ENCODE peak calls at places on chromosomes 13 and 19, in five cellular contexts. V is HepG2, N is A549, L is K562, E is upper lobe of left lung. I is an unnamed sample. For H3K9me3, the result is how much of the 10 kb centered on the place peaks cover.

GRCh38 chr13:63433546-63434150 is 2018.0 kb upstream of the PCDH20 start:
- ATAC-seq in V (no peak), N (no peak), L (no peak), E (no peak), I (no peak)

GRCh38 chr19:343941-344624 is 513 bp downstream of the MIER2 start:
- ATAC-seq in V (peak), N (peak), L (peak), E (no peak), I (peak)

GRCh38 chr13:49388256-49388655 is 55.6 kb downstream of the CAB39L start:
- ATAC-seq in V (no peak), N (no peak), L (no peak), E (no peak), I (no peak)

GRCh38 chr13:85993567-85993966 is 194.3 kb upstream of the SLITRK6 start:
- ATAC-seq in V (no peak), N (no peak), L (no peak), E (no peak), I (no peak)

GRCh38 chr13:98299954-98300350 is 122.9 kb upstream of the RNF113B start:
- ATAC-seq in V (no peak), N (no peak), L (no peak), E (no peak), I (no peak)

GRCh38 chr13:77767413-77767812 is 69.9 kb downstream of the SLAIN1 start:
- ATAC-seq in V (peak), N (no peak), L (no peak), E (no peak), I (no peak)

GRCh38 chr13:99009987-99010551 is 32.2 kb upstream of the DOCK9 start:
- ATAC-seq in V (no peak), N (no peak), L (no peak), E (peak), I (no peak)

GRCh38 chr13:20151016-20151415 is 9.8 kb downstream of the GJA3 start:
- ATAC-seq in V (no peak), N (no peak), L (peak), E (no peak), I (no peak)

GRCh38 chr13:33543089-33543459 is 257.5 kb upstream of the STARD13 start:
- ATAC-seq in V (peak), N (peak), L (no peak), E (no peak), I (peak)

GRCh38 chr19:45264781-45265317 is 13.8 kb downstream of the MARK4 start:
- ATAC-seq in V (no peak), N (no peak), L (no peak), E (peak), I (no peak)

GRCh38 chr19:47657719-47658118 is 48.8 kb downstream of the BICRA start:
- ATAC-seq in V (no peak), N (no peak), L (no peak), E (no peak), I (no peak)

GRCh38 chr13:33090755-33091454 is 74.7 kb downstream of the KL start:
- ATAC-seq in V (peak), N (no peak), L (no peak), E (no peak), I (no peak)

GRCh38 chr13:50527612-50528509 is 315.6 kb downstream of the DLEU7 start:
- ATAC-seq in V (no peak), N (no peak), L (peak), E (no peak), I (no peak)

GRCh38 chr13:111661052-111661451 is 340.6 kb downstream of the TEX29 start:
- ATAC-seq in V (no peak), N (no peak), L (no peak), E (peak), I (no peak)

GRCh38 chr19:44722131-44723121 is 23.5 kb downstream of the CEACAM16 start:
- ATAC-seq in V (no peak), N (no peak), L (no peak), E (no peak), I (no peak)

GRCh38 chr19:16627194-16627927 is 643 bp downstream of the MED26 start:
- ATAC-seq in V (no peak), N (no peak), L (no peak), E (no peak), I (no peak)

GRCh38 chr19:38580080-38580479 is 37.7 kb downstream of the MAP4K1 start:
- ATAC-seq in V (no peak), N (no peak), L (no peak), E (peak), I (no peak)

GRCh38 chr19:52226652-52227051 is 36.8 kb downstream of the PPP2R1A start:
- ATAC-seq in V (no peak), N (no peak), L (no peak), E (no peak), I (no peak)

GRCh38 chr13:102587916-102588315 is 8.9 kb upstream of the TPP2 start:
- ATAC-seq in V (no peak), N (no peak), L (no peak), E (no peak), I (no peak)

GRCh38 chr13:31896427-31896826 is 135.1 kb upstream of the FRY start:
- ATAC-seq in V (no peak), N (no peak), L (no peak), E (no peak), I (peak)

GRCh38 chr19:55305983-55306562 is 19.1 kb downstream of the TMEM150B start:
- ATAC-seq in V (no peak), N (peak), L (peak), E (no peak), I (no peak)

GRCh38 chr13:109868583-109869311 is 82.4 kb upstream of the IRS2 start:
- ATAC-seq in V (peak), N (peak), L (no peak), E (no peak), I (no peak)

GRCh38 chr13:44331912-44332840 is 41.4 kb upstream of the SERP2 start:
- ATAC-seq in V (no peak), N (peak), L (peak), E (no peak), I (peak)

GRCh38 chr13:40895207-40895606 is 105.8 kb downstream of the SLC25A15 start:
- ATAC-seq in V (peak), N (no peak), L (no peak), E (no peak), I (no peak)

GRCh38 chr13:41193919-41194824 is at the start of gene KBTBD7:
- ATAC-seq in V (peak), N (peak), L (peak), E (peak), I (peak)

GRCh38 chr13:40460116-40460515 is 206.3 kb downstream of the FOXO1 start:
- ATAC-seq in V (no peak), N (no peak), L (no peak), E (no peak), I (no peak)

GRCh38 chr13:37175996-37176395 is 70.5 kb upstream of the CSNK1A1L start:
- ATAC-seq in V (no peak), N (no peak), L (no peak), E (peak), I (peak)

GRCh38 chr13:111424134-111424533 is 103.7 kb downstream of the TEX29 start:
- ATAC-seq in V (no peak), N (no peak), L (peak), E (no peak), I (no peak)

GRCh38 chr13:97068146-97068545 is 73.9 kb upstream of the OXGR1 start:
- ATAC-seq in V (no peak), N (no peak), L (no peak), E (no peak), I (peak)

GRCh38 chr13:50290186-50290585 is 274.9 kb downstream of the KCNRG start:
- ATAC-seq in V (no peak), N (no peak), L (no peak), E (no peak), I (no peak)

GRCh38 chr19:17751103-17751911 is at the start of gene FCHO1:
- ATAC-seq in V (peak), N (no peak), L (peak), E (peak), I (no peak)

GRCh38 chr13:50426932-50427331 is 411.7 kb downstream of the KCNRG start:
- ATAC-seq in V (no peak), N (no peak), L (no peak), E (no peak), I (no peak)

GRCh38 chr13:25059943-25060342 is 36.0 kb upstream of the PABPC3 start:
- ATAC-seq in V (no peak), N (no peak), L (no peak), E (no peak), I (no peak)

GRCh38 chr13:113897161-113897560 is 33.3 kb upstream of the GAS6 start:
- ATAC-seq in V (no peak), N (peak), L (no peak), E (peak), I (peak)

GRCh38 chr19:50972795-50973376 is 3.5 kb upstream of the KLK6 start:
- ATAC-seq in V (no peak), N (no peak), L (no peak), E (no peak), I (no peak)
- H3K9me3 ChIP-seq in V (under half), N (under half), L (under half), E (under half), I (under half)

GRCh38 chr19:2041436-2041685 is 9.7 kb downstream of the MKNK2 start:
- ATAC-seq in V (no peak), N (no peak), L (no peak), E (no peak), I (no peak)
- TF ChIP-seq EP300 in V (no peak), N (no peak), L (no peak), E (no peak), I (no peak)

GRCh38 chr19:58209577-58209976 is 19.1 kb upstream of the ZNF544 start:
- ATAC-seq in V (no peak), N (no peak), L (no peak), E (no peak), I (no peak)

GRCh38 chr19:58204566-58204965 is 21.7 kb downstream of the ZNF274 start:
- ATAC-seq in V (no peak), N (no peak), L (no peak), E (no peak), I (no peak)

DNA sequence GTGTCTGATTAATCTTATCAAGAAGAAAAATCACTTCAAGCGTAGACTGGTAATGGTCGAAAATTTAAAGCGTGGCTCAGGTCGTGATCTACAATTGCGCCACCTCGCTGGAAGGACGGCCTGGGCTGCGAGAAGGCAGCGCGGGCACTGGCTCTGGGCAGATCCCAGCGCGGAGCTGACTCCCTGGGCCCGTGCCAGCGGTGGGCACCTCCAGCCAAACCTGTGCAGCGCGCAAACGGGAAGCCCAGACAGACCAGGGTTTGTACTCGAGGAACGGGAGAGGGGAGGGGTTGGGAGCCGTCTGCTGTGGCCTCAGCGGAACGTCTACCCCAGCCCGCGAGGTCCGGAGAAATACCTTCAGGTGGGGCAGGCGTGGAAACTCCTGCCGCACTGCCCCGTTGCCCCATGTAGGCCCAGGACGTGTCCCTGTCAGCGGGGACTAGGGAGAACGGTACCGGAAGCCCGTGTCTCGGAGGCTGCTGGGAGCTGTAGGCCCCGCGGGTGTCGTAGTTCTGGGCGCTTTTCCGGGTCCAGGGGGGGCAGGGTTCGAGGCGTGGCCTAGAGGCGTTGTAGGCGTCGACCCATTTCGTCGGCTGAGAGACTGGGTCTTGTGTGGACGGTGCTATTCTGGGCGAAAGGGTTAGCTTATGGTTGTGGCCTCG is 21.1 kb downstream of the ZNF274 start:
- ATAC-seq in V (no peak), N (no peak), L (no peak), E (no peak), I (no peak)
- H3K9me3 ChIP-seq in V (half or more), N (half or more), L (half or more), E (half or more), I (half or more)

DNA sequence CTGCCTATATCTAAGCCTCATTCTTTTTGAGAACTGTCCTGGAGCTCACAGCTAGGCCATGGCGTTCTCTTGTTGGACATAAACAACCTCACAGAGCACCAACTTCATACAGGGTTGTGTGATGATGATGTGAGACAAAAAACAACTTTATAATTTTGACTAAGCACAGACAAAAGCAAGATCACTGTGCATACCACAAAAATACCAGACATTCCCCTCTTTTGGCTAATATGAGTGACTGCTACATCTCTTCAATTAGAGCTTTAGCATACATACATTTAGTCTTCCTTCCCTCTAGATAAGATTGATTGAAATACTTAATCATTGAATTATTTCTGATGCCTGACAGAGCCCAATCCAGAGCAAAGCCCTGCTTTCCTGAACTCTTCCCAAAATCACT is 8.3 kb downstream of the MAB21L1 start:
- ATAC-seq in V (no peak), N (no peak), L (no peak), E (no peak), I (no peak)
- TF ChIP-seq EP300 in V (no peak), N (no peak), L (no peak), E (no peak), I (no peak)

DNA sequence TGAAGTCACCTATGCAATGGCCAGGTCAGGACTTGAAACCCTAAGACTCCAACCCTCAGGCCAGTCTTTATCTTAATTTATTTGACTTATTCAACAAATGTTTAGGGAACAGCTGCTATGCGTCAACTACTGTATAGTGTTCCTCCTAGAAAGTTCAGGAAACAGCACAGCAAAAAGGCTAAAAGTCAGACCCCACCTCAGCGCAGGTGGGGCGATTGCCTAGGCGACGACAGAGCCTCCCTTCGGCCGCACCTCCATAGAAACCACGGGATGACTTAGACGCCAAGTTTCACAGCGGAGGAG is 502 bp downstream of the VRK3 start:
- ATAC-seq in V (peak), N (peak), L (peak), E (no peak), I (no peak)
- H3K9me3 ChIP-seq in V (under half), N (under half), L (under half), E (under half), I (under half)

GRCh38 chr19:11102944-11103343 is 13.7 kb downstream of the LDLR start:
- ATAC-seq in V (peak), N (no peak), L (no peak), E (no peak), I (no peak)
- TF ChIP-seq EP300 in V (no peak), N (no peak), L (no peak), E (no peak), I (no peak)

I was measured in gastroesophageal sphincter.